ENCODE peak calls at places on chromosomes 4 and X, in eight cellular contexts. K is AG20443, Y is HepG2, Z is NCI-H187 treated with DMSO at 0.1 percent for 48 hours, S is renal cortical epithelial cell, R is psoas muscle, D is K562, L is Kasumi-1. T is an unnamed sample.

GRCh38 chr4:20506827-20507226 is 193.4 kb upstream of the PACRGL start:
- DNase-seq in K (peak), Y (no peak), Z (no peak), S (peak), R (no peak), D (no peak), L (no peak), T (no peak)

GRCh38 chrX:17590892-17591740 is 146.2 kb upstream of the SCML1 start:
- DNase-seq in K (peak), Y (peak), Z (peak), S (peak), R (peak), D (peak), L (peak), T (peak)

GRCh38 chrX:1392376-1393130 is 640 bp upstream of the SLC25A6 start:
- DNase-seq in K (peak), Y (no peak), Z (no peak), S (no peak), R (no peak), D (peak), L (no peak), T (peak)

GRCh38 chr4:8704632-8705031 is 112.1 kb downstream of the CPZ start:
- DNase-seq in K (no peak), Y (no peak), Z (no peak), S (no peak), R (no peak), D (no peak), L (no peak), T (no peak)

GRCh38 chr4:92952426-92952825 is 648.7 kb downstream of the GRID2 start:
- DNase-seq in K (no peak), Y (no peak), Z (no peak), S (no peak), R (no peak), D (no peak), L (no peak), T (no peak)

GRCh38 chr4:76620723-76621463 is 185.9 kb downstream of the SHROOM3 start:
- DNase-seq in K (no peak), Y (no peak), Z (no peak), S (no peak), R (no peak), D (no peak), L (no peak), T (no peak)

GRCh38 chr4:70183168-70183939 is 12.2 kb upstream of the ODAM start:
- DNase-seq in K (peak), Y (peak), Z (peak), S (peak), R (no peak), D (peak), L (peak), T (peak)

GRCh38 chrX:148380614-148381561 is 119.5 kb upstream of the AFF2 start:
- DNase-seq in K (peak), Y (no peak), Z (no peak), S (peak), R (no peak), D (no peak), L (peak), T (peak)

GRCh38 chr4:158046345-158046744 is 126.5 kb downstream of the GASK1B start:
- DNase-seq in K (no peak), Y (peak), Z (no peak), S (no peak), R (no peak), D (no peak), L (no peak), T (no peak)

GRCh38 chr4:137000432-137000831 is 531.9 kb downstream of the PCDH18 start:
- DNase-seq in K (no peak), Y (no peak), Z (no peak), S (no peak), R (no peak), D (no peak), L (no peak), T (no peak)

GRCh38 chr4:118849867-118850812 is 14.2 kb upstream of the SEC24D start:
- DNase-seq in K (no peak), Y (no peak), Z (no peak), S (peak), R (no peak), D (no peak), L (no peak), T (peak)

T was measured in germinal center.